ENCODE peak calls at places on chromosomes 12 and 14, in eight cellular contexts. V, L, J, G, N, P, U and X are unnamed samples.

GRCh38 chr12:91406920-91407341 is 224.3 kb upstream of the DCN start:
- DNase-seq in V (peak), L (no peak), J (no peak), G (peak), N (peak), P (no peak), U (no peak), X (no peak)

GRCh38 chr12:123750159-123750656 is 11.9 kb upstream of the DNAH10 start:
- DNase-seq in V (no peak), L (no peak), J (no peak), G (no peak), N (no peak), P (no peak), U (no peak), X (no peak)

GRCh38 chr12:128088926-128089325 is 178.0 kb upstream of the TMEM132C start:
- DNase-seq in V (no peak), L (no peak), J (no peak), G (no peak), N (no peak), P (no peak), U (no peak), X (no peak)

GRCh38 chr12:2297658-2298057 is 244.9 kb downstream of the CACNA1C start:
- DNase-seq in V (no peak), L (no peak), J (no peak), G (no peak), N (no peak), P (no peak), U (no peak), X (no peak)

GRCh38 chr14:77599894-77600293 is 16.5 kb downstream of the SPTLC2 start:
- DNase-seq in V (no peak), L (no peak), J (no peak), G (no peak), N (no peak), P (no peak), U (no peak), X (no peak)

GRCh38 chr14:28494196-28494595 is 272.4 kb upstream of the FOXG1 start:
- DNase-seq in V (no peak), L (no peak), J (no peak), G (no peak), N (peak), P (no peak), U (no peak), X (no peak)

GRCh38 chr12:78085562-78086182 is 255.0 kb downstream of the NAV3 start:
- DNase-seq in V (no peak), L (no peak), J (no peak), G (peak), N (no peak), P (no peak), U (no peak), X (no peak)

GRCh38 chr12:64400041-64400440 is 4.2 kb upstream of the XPOT start:
- DNase-seq in V (no peak), L (no peak), J (no peak), G (peak), N (peak), P (peak), U (no peak), X (no peak)

GRCh38 chr12:69389836-69390235 is 30.3 kb downstream of the YEATS4 start:
- DNase-seq in V (no peak), L (no peak), J (no peak), G (peak), N (no peak), P (no peak), U (no peak), X (no peak)